ENCODE peak calls at places on chromosome 16, in nine cellular contexts. B is AG09309; O is body of pancreas; Q is H7; N is prostate gland; J is A673; T is foreskin fibroblast; F is CD4-positive, CD25-positive, alpha-beta regulatory T cell; S is cardiac muscle cell. A is an unnamed sample.

GRCh38 chr16:20803561-20804214 is 2.6 kb downstream of the ERI2 start:
- DNase-seq in B (no peak), O (no peak), Q (no peak), N (no peak), J (no peak), T (no peak), F (no peak), S (no peak), A (no peak)

GRCh38 chr16:12254566-12254965 is 278.0 kb downstream of the SNX29 start:
- DNase-seq in B (no peak), O (no peak), Q (no peak), N (no peak), J (no peak), T (no peak), F (no peak), S (no peak), A (no peak)

GRCh38 chr16:83888672-83889044 is 10.3 kb upstream of the MLYCD start:
- DNase-seq in B (no peak), O (no peak), Q (no peak), N (no peak), J (no peak), T (no peak), F (no peak), S (peak), A (no peak)

GRCh38 chr16:19289805-19290490 is 4.4 kb downstream of the CLEC19A start:
- DNase-seq in B (no peak), O (peak), Q (peak), N (peak), J (peak), T (no peak), F (no peak), S (no peak), A (no peak)

GRCh38 chr16:71845639-71846431 is at the start of gene ATXN1L:
- DNase-seq in B (peak), O (peak), Q (peak), N (peak), J (peak), T (peak), F (peak), S (peak), A (peak)

GRCh38 chr16:81863630-81864352 is 84.7 kb downstream of the PLCG2 start:
- DNase-seq in B (no peak), O (no peak), Q (peak), N (no peak), J (no peak), T (no peak), F (no peak), S (no peak), A (no peak)

GRCh38 chr16:14529010-14529669 is 100.9 kb downstream of the PARN start:
- DNase-seq in B (peak), O (peak), Q (peak), N (peak), J (peak), T (peak), F (peak), S (peak), A (peak)

GRCh38 chr16:55949518-55949917 is 74.3 kb upstream of the CES5A start:
- DNase-seq in B (no peak), O (no peak), Q (no peak), N (no peak), J (no peak), T (no peak), F (no peak), S (no peak), A (no peak)

GRCh38 chr16:77599793-77600415 is 122.4 kb upstream of the NUDT7 start:
- DNase-seq in B (peak), O (no peak), Q (no peak), N (peak), J (peak), T (peak), F (no peak), S (peak), A (no peak)

GRCh38 chr16:35391328-35391727 is 1931.9 kb downstream of the TP53TG3F start:
- DNase-seq in B (peak), O (peak), Q (no peak), N (peak), J (peak), T (peak), F (no peak), S (no peak), A (no peak)

GRCh38 chr16:4376126-4376819 is 4.6 kb downstream of the VASN start:
- DNase-seq in B (no peak), O (peak), Q (no peak), N (peak), J (no peak), T (peak), F (no peak), S (peak), A (peak)
- H3K4me3 ChIP-seq in B (peak), O (no peak), Q (no peak), N (no peak), J (no peak), T (peak), F (no peak), S (no peak), A (no peak)

GRCh38 chr16:68074850-68075249 is 10.3 kb upstream of the NFATC3 start:
- DNase-seq in B (no peak), O (no peak), Q (no peak), N (no peak), J (no peak), T (no peak), F (peak), S (no peak), A (peak)
- H3K4me3 ChIP-seq in B (no peak), O (no peak), Q (no peak), N (no peak), J (no peak), T (no peak), F (peak), S (no peak), A (no peak)

DNA sequence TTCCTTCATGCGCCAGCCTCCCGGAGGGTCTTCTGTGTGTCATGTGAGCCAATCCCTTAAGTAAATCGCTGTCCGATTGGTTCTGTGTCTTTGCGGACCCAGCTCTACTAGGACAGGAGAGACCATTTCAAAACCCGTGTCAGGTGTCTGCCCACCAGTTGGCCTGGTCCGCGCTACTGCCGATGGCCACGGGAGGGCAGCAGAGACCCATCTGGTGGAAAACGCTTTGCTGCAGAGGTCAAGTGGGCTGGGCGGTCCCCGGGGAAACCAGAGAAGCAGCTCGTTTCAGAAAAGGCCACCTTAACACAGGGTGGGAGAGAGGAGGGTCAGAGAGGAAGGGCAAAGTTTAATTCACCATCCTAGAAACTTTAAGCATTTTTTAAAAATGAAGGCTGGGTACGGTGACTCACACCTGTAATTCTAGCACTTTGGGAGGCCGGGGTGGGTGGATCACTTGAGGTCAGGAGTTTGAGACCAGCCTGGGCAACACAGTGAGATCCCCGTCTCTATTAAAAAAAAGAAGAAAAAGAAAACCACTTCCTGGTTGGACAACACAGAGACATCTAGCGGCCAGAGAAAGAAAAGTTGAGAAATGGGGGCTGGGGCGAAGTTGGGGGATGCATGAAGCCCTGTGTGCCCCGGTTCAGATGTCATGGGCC is 2.8 kb upstream of the CIBAR2 start:
- DNase-seq in B (peak), O (peak), Q (peak), N (peak), J (peak), T (peak), F (peak), S (peak), A (peak)
- H3K4me3 ChIP-seq in B (no peak), O (no peak), Q (no peak), N (no peak), J (peak), T (peak), F (peak), S (no peak), A (no peak)

GRCh38 chr16:578232-578869 is 8.6 kb downstream of the PIGQ start:
- DNase-seq in B (no peak), O (no peak), Q (no peak), N (no peak), J (no peak), T (no peak), F (no peak), S (no peak), A (no peak)
- H3K4me3 ChIP-seq in B (no peak), O (no peak), Q (no peak), N (no peak), J (no peak), T (no peak), F (no peak), S (no peak), A (no peak)

GRCh38 chr16:15770107-15770506 is 86.7 kb downstream of the MYH11 start:
- DNase-seq in B (no peak), O (no peak), Q (no peak), N (no peak), J (no peak), T (no peak), F (no peak), S (peak), A (no peak)
- H3K4me3 ChIP-seq in B (no peak), O (no peak), Q (no peak), N (no peak), J (no peak), T (no peak), F (no peak), S (no peak), A (no peak)

DNA sequence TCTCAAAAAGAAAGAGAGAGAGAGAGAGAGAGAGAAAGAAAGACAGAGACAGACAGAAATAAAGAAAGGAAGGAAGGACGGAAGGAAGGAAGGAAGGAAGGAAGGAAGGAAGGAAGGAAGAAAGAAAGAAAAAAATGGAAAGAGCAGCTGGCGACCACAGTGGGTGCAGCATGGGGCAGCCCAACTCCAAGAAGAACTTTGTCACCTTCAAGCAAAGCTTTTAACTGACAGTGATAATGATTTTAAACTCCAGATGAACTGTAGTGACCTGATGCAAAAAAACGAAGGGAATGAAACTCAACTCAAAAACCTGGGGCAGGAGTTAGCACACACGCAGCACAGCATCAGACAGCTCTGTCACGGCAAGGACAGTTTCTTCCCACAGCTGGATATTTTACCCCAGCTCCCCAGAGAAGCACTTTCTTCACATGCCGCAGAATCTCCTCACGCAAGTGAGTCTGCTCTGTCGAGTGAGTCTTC is 5.0 kb upstream of the ARHGAP17 start:
- DNase-seq in B (no peak), O (no peak), Q (no peak), N (no peak), J (peak), T (no peak), F (no peak), S (no peak), A (no peak)
- H3K4me3 ChIP-seq in B (no peak), O (no peak), Q (no peak), N (no peak), J (peak), T (no peak), F (no peak), S (no peak), A (no peak)